ENCODE peak calls at places on chromosome 16, in five cellular contexts. R, G, B, M and H are unnamed samples.

GRCh38 chr16:79980650-79981521 is 380.3 kb upstream of the MAF start:
- DNase-seq in R (no peak), G (no peak), B (no peak), M (no peak), H (peak)

GRCh38 chr16:17431012-17431411 is 39.7 kb downstream of the XYLT1 start:
- DNase-seq in R (no peak), G (no peak), B (no peak), M (peak), H (no peak)

GRCh38 chr16:60729052-60729451 is 1307.2 kb downstream of the CDH8 start:
- DNase-seq in R (no peak), G (no peak), B (no peak), M (no peak), H (no peak)

GRCh38 chr16:84741351-84741791 is 41.6 kb downstream of the USP10 start:
- DNase-seq in R (no peak), G (no peak), B (no peak), M (peak), H (no peak)

GRCh38 chr16:9366048-9366969 is 274.9 kb downstream of the HAPSTR1 start:
- DNase-seq in R (no peak), G (no peak), B (peak), M (no peak), H (no peak)

GRCh38 chr16:75632857-75633256 is 9.8 kb upstream of the ADAT1 start:
- DNase-seq in R (no peak), G (no peak), B (no peak), M (no peak), H (no peak)

GRCh38 chr16:85969591-85969990 is 70.6 kb downstream of the IRF8 start:
- DNase-seq in R (no peak), G (no peak), B (no peak), M (peak), H (no peak)

GRCh38 chr16:59412275-59412841 is 678.2 kb upstream of the GOT2 start:
- DNase-seq in R (no peak), G (no peak), B (no peak), M (peak), H (no peak)

GRCh38 chr16:13427943-13428342 is 492.0 kb upstream of the ERCC4 start:
- DNase-seq in R (no peak), G (no peak), B (no peak), M (no peak), H (no peak)

GRCh38 chr16:83933885-83934683 is 19.0 kb upstream of the OSGIN1 start:
- DNase-seq in R (no peak), G (no peak), B (no peak), M (peak), H (peak)

GRCh38 chr16:88854306-88855111 is 2.2 kb downstream of the GALNS start:
- DNase-seq in R (no peak), G (no peak), B (no peak), M (no peak), H (peak)

GRCh38 chr16:25192096-25192495 is 24.7 kb upstream of the AQP8 start:
- DNase-seq in R (no peak), G (no peak), B (no peak), M (peak), H (no peak)

GRCh38 chr16:67326472-67327309 is at the start of the genes KCTD19 and LRRC36:
- DNase-seq in R (no peak), G (peak), B (peak), M (no peak), H (peak)

GRCh38 chr16:79163666-79164377 is 436.7 kb downstream of the MAF start:
- DNase-seq in R (no peak), G (no peak), B (no peak), M (no peak), H (no peak)

GRCh38 chr16:75550211-75550662 is 5.8 kb downstream of the TMEM231 start:
- DNase-seq in R (no peak), G (peak), B (no peak), M (peak), H (no peak)

GRCh38 chr16:74695450-74696422 is 4.9 kb downstream of the MLKL start:
- DNase-seq in R (peak), G (peak), B (peak), M (peak), H (peak)

GRCh38 chr16:1768061-1768766 is 3.1 kb downstream of the NME3 start:
- DNase-seq in R (no peak), G (no peak), B (no peak), M (no peak), H (no peak)

GRCh38 chr16:1771072-1771863 is at the start of gene NME3:
- DNase-seq in R (peak), G (peak), B (peak), M (peak), H (peak)

GRCh38 chr16:1768767-1769401 is 2.5 kb downstream of the NME3 start:
- DNase-seq in R (no peak), G (no peak), B (peak), M (no peak), H (peak)

GRCh38 chr16:1770328-1771071 is 843 bp downstream of the NME3 start:
- DNase-seq in R (peak), G (peak), B (peak), M (peak), H (peak)

GRCh38 chr16:1769402-1770300 is 1.7 kb downstream of the NME3 start:
- DNase-seq in R (no peak), G (no peak), B (peak), M (no peak), H (no peak)
- TF ChIP-seq POLR2A in R (no peak), G (no peak), B (no peak), M (no peak), H (no peak)

DNA sequence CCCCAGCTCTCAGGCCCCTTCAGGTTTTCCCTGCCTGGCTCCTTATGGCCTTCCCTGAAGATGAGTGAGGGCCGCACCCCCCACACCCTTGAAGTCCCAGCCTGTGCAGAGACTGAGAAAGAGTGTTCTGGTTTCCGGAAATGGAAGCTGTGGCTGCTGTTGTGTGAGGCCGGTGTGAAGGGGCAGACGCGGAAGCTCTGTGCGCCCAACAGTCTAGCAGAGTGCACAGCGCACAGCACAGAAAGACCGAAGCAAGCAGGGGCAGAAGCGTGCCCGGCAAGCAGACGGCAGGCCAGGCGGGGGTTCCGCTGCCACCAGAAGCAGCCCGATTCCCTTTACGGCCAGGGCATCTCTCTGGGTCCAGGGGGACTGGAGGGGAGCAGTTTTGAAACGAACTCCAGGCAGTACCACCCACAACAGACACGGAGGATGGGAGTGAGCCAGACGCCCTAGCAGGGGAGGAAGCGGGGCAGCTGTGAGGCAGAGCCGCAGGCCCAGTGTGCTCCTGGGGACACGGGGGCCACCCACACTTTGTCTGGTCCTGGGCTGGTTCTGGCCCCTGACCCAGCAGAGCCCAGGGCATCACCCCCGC is 16.7 kb downstream of the TPSG1 start:
- DNase-seq in R (no peak), G (no peak), B (no peak), M (no peak), H (no peak)
- TF ChIP-seq POLR2A in R (no peak), G (no peak), B (no peak), M (no peak), H (no peak)

DNA sequence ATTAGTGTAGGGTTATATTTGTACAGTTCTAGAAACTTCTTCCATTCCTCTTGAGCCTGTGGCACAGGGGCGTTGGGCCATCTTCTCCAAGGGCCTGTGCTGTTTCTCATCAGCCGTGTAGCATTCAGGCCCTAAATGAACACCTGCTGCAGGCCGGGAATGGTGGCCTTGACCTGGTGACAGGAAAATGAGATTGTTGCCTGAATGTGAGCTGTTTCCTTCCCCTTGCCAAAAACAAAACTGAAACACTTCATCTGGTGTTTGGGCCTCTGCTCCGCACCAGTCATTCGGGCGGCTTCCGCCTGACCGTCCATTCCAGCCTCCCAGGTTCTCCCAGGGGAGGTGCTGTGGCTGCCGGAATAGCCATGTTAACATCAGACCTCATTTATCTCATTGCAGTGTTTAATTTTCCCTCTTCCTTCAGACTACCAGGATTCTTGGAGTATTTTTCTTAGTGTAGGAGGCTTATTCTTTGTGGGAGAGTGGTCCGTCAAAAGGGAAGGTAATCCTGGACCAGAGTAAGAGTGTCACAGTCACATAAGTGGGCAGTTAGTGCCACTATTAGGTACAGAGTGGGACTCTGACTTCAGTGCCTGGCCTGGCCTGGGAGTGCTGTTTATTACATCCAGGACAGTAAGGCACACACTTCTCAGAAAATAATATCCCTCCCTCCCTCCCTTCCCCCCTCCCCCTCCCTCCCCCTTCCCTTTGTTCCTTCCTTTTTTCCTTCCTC is 61.9 kb downstream of the WWP2 start:
- DNase-seq in R (peak), G (peak), B (peak), M (no peak), H (peak)
- TF ChIP-seq POLR2A in R (no peak), G (no peak), B (peak), M (no peak), H (no peak)

DNA sequence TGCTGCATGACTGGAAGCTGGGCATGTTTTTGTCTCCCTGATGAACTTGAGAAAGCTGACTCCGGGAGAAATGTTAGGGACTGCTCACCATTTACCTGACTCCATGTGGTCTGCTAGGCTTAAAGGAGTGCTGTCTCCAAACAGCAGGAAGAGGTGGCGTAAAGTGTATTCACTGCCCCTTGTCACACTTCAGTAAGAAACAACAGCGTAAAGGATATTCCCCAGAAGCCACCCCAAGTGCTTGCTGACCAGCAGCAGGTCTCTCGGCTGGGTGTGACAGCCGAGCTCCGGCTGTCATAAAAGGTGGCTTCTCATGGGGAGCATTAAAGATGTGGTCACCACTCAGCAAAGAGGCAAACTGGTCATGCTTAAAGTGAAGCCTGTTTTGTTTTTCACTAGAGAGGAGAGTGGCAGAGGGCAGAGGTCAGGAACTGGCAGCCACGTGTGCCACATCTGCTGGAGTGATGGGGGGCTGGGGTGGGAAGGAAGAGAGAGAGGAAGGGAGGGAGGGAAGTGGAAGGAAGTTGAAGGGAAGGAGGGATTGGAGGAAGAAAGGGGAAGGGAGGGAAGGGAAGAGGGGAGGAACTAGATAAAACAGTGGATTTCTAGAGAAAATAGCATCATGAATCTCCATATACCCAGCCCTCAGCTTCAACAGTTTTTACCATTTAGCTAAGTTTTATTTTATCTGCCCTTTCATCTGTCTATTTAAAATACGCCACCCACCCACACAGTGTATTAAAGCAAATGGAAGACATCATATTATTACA is 119.3 kb downstream of the CLEC16A start:
- DNase-seq in R (no peak), G (no peak), B (no peak), M (no peak), H (no peak)
- TF ChIP-seq POLR2A in R (no peak), G (no peak), B (no peak), M (no peak), H (no peak)

GRCh38 chr16:10447289-10447688 is 61.4 kb downstream of the ATF7IP2 start:
- DNase-seq in R (no peak), G (no peak), B (no peak), M (no peak), H (no peak)

DNA sequence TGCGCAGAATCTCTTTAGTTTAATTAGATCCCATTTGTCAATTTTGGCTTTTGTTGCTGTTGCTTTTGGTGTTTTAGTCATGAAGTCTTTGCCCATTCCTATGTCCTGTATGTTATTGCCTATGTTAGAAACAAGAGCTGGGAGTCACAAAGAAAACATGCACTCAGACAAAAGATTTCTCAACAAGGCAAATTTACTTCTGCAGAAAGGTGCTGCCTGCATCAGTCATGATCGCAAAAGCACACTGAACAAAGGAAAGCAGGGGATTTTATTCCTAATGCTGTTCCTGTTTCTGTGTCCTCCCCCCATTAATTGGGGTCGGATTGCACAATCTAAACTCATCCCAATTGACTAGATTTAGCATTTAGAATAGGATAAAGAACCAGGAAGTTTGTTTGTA is 55.9 kb downstream of the ATF7IP2 start:
- DNase-seq in R (no peak), G (no peak), B (no peak), M (no peak), H (no peak)
- TF ChIP-seq POLR2A in R (no peak), G (no peak), B (no peak), M (no peak), H (no peak)

GRCh38 chr16:28824548-28824973 is 1.8 kb downstream of the ATXN2L start:
- DNase-seq in R (no peak), G (no peak), B (no peak), M (no peak), H (no peak)
- TF ChIP-seq POLR2A in R (no peak), G (no peak), B (no peak), M (no peak), H (no peak)

GRCh38 chr16:87701505-87701921 is 64.3 kb downstream of the KLHDC4 start:
- DNase-seq in R (no peak), G (no peak), B (no peak), M (no peak), H (peak)

GRCh38 chr16:87703835-87704375 is 61.9 kb downstream of the KLHDC4 start:
- DNase-seq in R (no peak), G (no peak), B (no peak), M (no peak), H (no peak)

GRCh38 chr16:87703071-87703470 is 62.7 kb downstream of the KLHDC4 start:
- DNase-seq in R (no peak), G (no peak), B (no peak), M (no peak), H (peak)

GRCh38 chr16:87701066-87701425 is 64.7 kb downstream of the KLHDC4 start:
- DNase-seq in R (no peak), G (no peak), B (no peak), M (no peak), H (no peak)

GRCh38 chr16:87702325-87702811 is 63.4 kb downstream of the KLHDC4 start:
- DNase-seq in R (no peak), G (no peak), B (no peak), M (peak), H (peak)
- TF ChIP-seq POLR2A in R (no peak), G (no peak), B (no peak), M (no peak), H (no peak)